ENCODE peak calls at places on chromosomes 4 and X, in six cellular contexts. One of them, this sample, is unnamed.

GRCh38 chr4:175614880-175615279 is 197.2 kb downstream of the GPM6A start:
- DNase-seq in occipital lobe: no peak
- DNase-seq in neuronal stem cell: no peak
- DNase-seq in skeletal muscle cell: no peak
- DNase-seq in glutamatergic neuron: no peak
- DNase-seq in activated gamma-delta T cell treated with Interleukin-2 at 50 U/mL for 16 hours: no peak
- DNase-seq in this sample: no peak

GRCh38 chr4:120843840-120844527 is 78.5 kb downstream of the PRDM5 start:
- DNase-seq in activated gamma-delta T cell treated with Interleukin-2 at 50 U/mL for 16 hours: no peak
- DNase-seq in skeletal muscle cell: no peak
- DNase-seq in neuronal stem cell: no peak
- DNase-seq in glutamatergic neuron: peak
- DNase-seq in occipital lobe: no peak
- DNase-seq in this sample: no peak

GRCh38 chr4:140186651-140187315 is 32.8 kb upstream of the MAML3 start:
- DNase-seq in skeletal muscle cell: peak
- DNase-seq in occipital lobe: peak
- DNase-seq in activated gamma-delta T cell treated with Interleukin-2 at 50 U/mL for 16 hours: no peak
- DNase-seq in neuronal stem cell: no peak
- DNase-seq in glutamatergic neuron: no peak
- DNase-seq in this sample: peak

GRCh38 chrX:154727418-154728323 is 23.2 kb downstream of the GAB3 start:
- DNase-seq in glutamatergic neuron: no peak
- DNase-seq in activated gamma-delta T cell treated with Interleukin-2 at 50 U/mL for 16 hours: no peak
- DNase-seq in skeletal muscle cell: no peak
- DNase-seq in neuronal stem cell: no peak
- DNase-seq in occipital lobe: no peak
- DNase-seq in this sample: no peak

GRCh38 chr4:22030321-22030720 is 81.7 kb upstream of the KCNIP4 start:
- DNase-seq in occipital lobe: no peak
- DNase-seq in neuronal stem cell: no peak
- DNase-seq in glutamatergic neuron: no peak
- DNase-seq in skeletal muscle cell: no peak
- DNase-seq in activated gamma-delta T cell treated with Interleukin-2 at 50 U/mL for 16 hours: no peak
- DNase-seq in this sample: no peak

GRCh38 chrX:39971760-39972159 is 126.0 kb downstream of the BCOR start:
- DNase-seq in activated gamma-delta T cell treated with Interleukin-2 at 50 U/mL for 16 hours: no peak
- DNase-seq in occipital lobe: no peak
- DNase-seq in skeletal muscle cell: no peak
- DNase-seq in neuronal stem cell: no peak
- DNase-seq in glutamatergic neuron: no peak
- DNase-seq in this sample: no peak

GRCh38 chrX:35416783-35417182 is 381.4 kb upstream of the MAGEB16 start:
- DNase-seq in skeletal muscle cell: no peak
- DNase-seq in glutamatergic neuron: no peak
- DNase-seq in occipital lobe: no peak
- DNase-seq in activated gamma-delta T cell treated with Interleukin-2 at 50 U/mL for 16 hours: no peak
- DNase-seq in neuronal stem cell: no peak
- DNase-seq in this sample: no peak

GRCh38 chrX:77505227-77505626 is 58.0 kb downstream of the FGF16 start:
- DNase-seq in skeletal muscle cell: peak
- DNase-seq in glutamatergic neuron: no peak
- DNase-seq in activated gamma-delta T cell treated with Interleukin-2 at 50 U/mL for 16 hours: no peak
- DNase-seq in neuronal stem cell: no peak
- DNase-seq in occipital lobe: no peak
- DNase-seq in this sample: peak

GRCh38 chrX:108001218-108001814 is 19.1 kb upstream of the TEX13B start:
- DNase-seq in occipital lobe: no peak
- DNase-seq in neuronal stem cell: no peak
- DNase-seq in skeletal muscle cell: no peak
- DNase-seq in activated gamma-delta T cell treated with Interleukin-2 at 50 U/mL for 16 hours: no peak
- DNase-seq in glutamatergic neuron: no peak
- DNase-seq in this sample: no peak

GRCh38 chr4:118351851-118352827 is 664 bp downstream of the PRSS12 start:
- DNase-seq in activated gamma-delta T cell treated with Interleukin-2 at 50 U/mL for 16 hours: no peak
- DNase-seq in occipital lobe: no peak
- DNase-seq in neuronal stem cell: peak
- DNase-seq in glutamatergic neuron: peak
- DNase-seq in skeletal muscle cell: no peak
- DNase-seq in this sample: peak

GRCh38 chr4:108370291-108370690 is 201.6 kb upstream of the LEF1 start:
- DNase-seq in skeletal muscle cell: no peak
- DNase-seq in glutamatergic neuron: no peak
- DNase-seq in neuronal stem cell: no peak
- DNase-seq in activated gamma-delta T cell treated with Interleukin-2 at 50 U/mL for 16 hours: peak
- DNase-seq in occipital lobe: no peak
- DNase-seq in this sample: no peak

GRCh38 chrX:108426262-108426661 is 12.0 kb downstream of the COL4A6 start:
- DNase-seq in occipital lobe: no peak
- DNase-seq in skeletal muscle cell: no peak
- DNase-seq in activated gamma-delta T cell treated with Interleukin-2 at 50 U/mL for 16 hours: no peak
- DNase-seq in glutamatergic neuron: no peak
- DNase-seq in neuronal stem cell: no peak
- DNase-seq in this sample: no peak

GRCh38 chrX:83771664-83772063 is 89.3 kb upstream of the CYLC1 start:
- DNase-seq in occipital lobe: no peak
- DNase-seq in skeletal muscle cell: no peak
- DNase-seq in neuronal stem cell: no peak
- DNase-seq in activated gamma-delta T cell treated with Interleukin-2 at 50 U/mL for 16 hours: no peak
- DNase-seq in glutamatergic neuron: no peak
- DNase-seq in this sample: no peak

GRCh38 chr4:179196511-179196910 is 1754.3 kb upstream of the AGA start:
- DNase-seq in skeletal muscle cell: peak
- DNase-seq in glutamatergic neuron: peak
- DNase-seq in neuronal stem cell: no peak
- DNase-seq in activated gamma-delta T cell treated with Interleukin-2 at 50 U/mL for 16 hours: no peak
- DNase-seq in occipital lobe: no peak
- DNase-seq in this sample: peak

GRCh38 chr4:26458104-26458503 is 32.2 kb downstream of the CCKAR start:
- DNase-seq in occipital lobe: no peak
- DNase-seq in activated gamma-delta T cell treated with Interleukin-2 at 50 U/mL for 16 hours: no peak
- DNase-seq in glutamatergic neuron: no peak
- DNase-seq in neuronal stem cell: no peak
- DNase-seq in skeletal muscle cell: peak
- DNase-seq in this sample: peak

GRCh38 chrX:119238557-119238956 is 2.5 kb downstream of the PGRMC1 start:
- DNase-seq in neuronal stem cell: no peak
- DNase-seq in skeletal muscle cell: no peak
- DNase-seq in occipital lobe: no peak
- DNase-seq in activated gamma-delta T cell treated with Interleukin-2 at 50 U/mL for 16 hours: no peak
- DNase-seq in glutamatergic neuron: no peak
- DNase-seq in this sample: no peak

This sample was measured in astrocyte of the cerebellum.